ENCODE peak calls at places on chromosomes 13 and 19, in four cellular contexts. Z, O, J and Q are unnamed samples.

GRCh38 chr19:2841858-2842574 is 741 bp downstream of the ZNF555 start:
- DNase-seq in Z (no peak), O (no peak), J (no peak), Q (no peak)

GRCh38 chr19:50516859-50517703 is 3.4 kb upstream of the ASPDH start:
- DNase-seq in Z (no peak), O (no peak), J (no peak), Q (no peak)

GRCh38 chr19:37966211-37967072 is 59.4 kb downstream of the SIPA1L3 start:
- DNase-seq in Z (peak; percentile 82), O (no peak), J (no peak), Q (no peak)

GRCh38 chr13:23433171-23434153 is at the start of gene SACS:
- DNase-seq in Z (no peak), O (no peak), J (peak; percentile 26), Q (no peak)

GRCh38 chr13:59643239-59643865 is 520.4 kb downstream of the DIAPH3 start:
- DNase-seq in Z (no peak), O (no peak), J (no peak), Q (no peak)

GRCh38 chr19:45827459-45828093 is 12.5 kb upstream of the RSPH6A start:
- DNase-seq in Z (no peak), O (no peak), J (no peak), Q (no peak)

GRCh38 chr19:12766051-12766521 is 9.3 kb downstream of the HOOK2 start:
- DNase-seq in Z (peak; percentile 97), O (peak; percentile 83), J (peak; percentile 84), Q (peak; percentile 61)

GRCh38 chr19:33904681-33905080 is 108.0 kb downstream of the KCTD15 start:
- DNase-seq in Z (no peak), O (no peak), J (peak; percentile 31), Q (no peak)

GRCh38 chr19:4066682-4067395 is at the start of gene ZBTB7A:
- DNase-seq in Z (peak; percentile 97), O (peak; percentile 87), J (peak; percentile 83), Q (peak; percentile 85)

GRCh38 chr19:58518261-58519086 is 1.1 kb downstream of the ZBTB45 start:
- DNase-seq in Z (no peak), O (no peak), J (no peak), Q (no peak)

GRCh38 chr13:43942301-43942700 is 62.6 kb downstream of the LACC1 start:
- DNase-seq in Z (no peak), O (no peak), J (no peak), Q (no peak)

GRCh38 chr13:43058318-43058674 is 34.9 kb downstream of the DNAJC15 start:
- DNase-seq in Z (no peak), O (no peak), J (peak; percentile 82), Q (no peak)

GRCh38 chr13:43786766-43787517 is at the start of gene ENOX1:
- DNase-seq in Z (peak; percentile 85), O (peak; percentile 44), J (peak; percentile 54), Q (no peak)

GRCh38 chr19:30069535-30070197 is 127.6 kb downstream of the URI1 start:
- DNase-seq in Z (peak; percentile 56), O (no peak), J (no peak), Q (no peak)

GRCh38 chr13:101474419-101474957 is 22.0 kb downstream of the ITGBL1 start:
- DNase-seq in Z (no peak), O (no peak), J (peak; percentile 58), Q (no peak)

GRCh38 chr19:12975221-12975756 is 5.9 kb downstream of the DAND5 start:
- DNase-seq in Z (no peak), O (no peak), J (no peak), Q (no peak)

DNA sequence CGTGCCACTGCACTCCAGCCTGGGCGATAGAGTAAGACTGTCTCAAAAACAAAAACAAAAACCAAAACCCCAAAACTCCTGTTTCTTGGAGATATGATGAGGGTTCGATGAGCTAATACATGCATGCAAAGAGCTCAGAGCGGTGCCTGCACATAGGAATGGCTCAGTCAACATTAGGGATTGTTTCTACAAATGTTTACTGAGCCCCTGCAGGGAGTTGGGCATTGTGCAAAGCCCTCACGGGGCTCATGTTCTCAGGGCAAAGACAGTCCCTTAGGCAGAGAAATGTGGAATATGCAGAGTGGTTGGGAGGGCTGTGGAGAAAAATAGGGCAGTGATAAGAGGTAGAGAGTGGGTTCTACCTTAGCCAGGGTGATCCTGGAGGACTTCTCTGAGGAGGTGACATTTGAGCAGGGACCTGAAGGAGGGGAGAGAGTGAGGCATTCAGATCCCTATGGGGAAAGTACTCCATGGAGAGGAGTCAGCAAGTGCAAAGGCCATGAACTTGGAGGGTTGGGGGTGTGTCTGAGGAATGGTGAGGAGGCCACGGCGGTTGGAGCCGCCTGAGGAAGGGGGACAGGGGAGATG is 1.5 kb upstream of the EHD2 start:
- DNase-seq in Z (no peak), O (no peak), J (no peak), Q (no peak)
- H3K4me3 ChIP-seq in Z (no peak overlapping the region), O (no peak overlapping the region), J (no peak overlapping the region), Q (no peak overlapping the region)

GRCh38 chr19:43780706-43781525 is at the start of gene KCNN4:
- DNase-seq in Z (no peak), O (peak; percentile 54), J (peak; percentile 84), Q (peak; percentile 45)
- H3K4me3 ChIP-seq in Z (no peak within 1 kb of the TSS), O (peak within 1 kb of the TSS; percentile 31), J (peak within 1 kb of the TSS; percentile 50), Q (peak within 1 kb of the TSS; percentile 65)

DNA sequence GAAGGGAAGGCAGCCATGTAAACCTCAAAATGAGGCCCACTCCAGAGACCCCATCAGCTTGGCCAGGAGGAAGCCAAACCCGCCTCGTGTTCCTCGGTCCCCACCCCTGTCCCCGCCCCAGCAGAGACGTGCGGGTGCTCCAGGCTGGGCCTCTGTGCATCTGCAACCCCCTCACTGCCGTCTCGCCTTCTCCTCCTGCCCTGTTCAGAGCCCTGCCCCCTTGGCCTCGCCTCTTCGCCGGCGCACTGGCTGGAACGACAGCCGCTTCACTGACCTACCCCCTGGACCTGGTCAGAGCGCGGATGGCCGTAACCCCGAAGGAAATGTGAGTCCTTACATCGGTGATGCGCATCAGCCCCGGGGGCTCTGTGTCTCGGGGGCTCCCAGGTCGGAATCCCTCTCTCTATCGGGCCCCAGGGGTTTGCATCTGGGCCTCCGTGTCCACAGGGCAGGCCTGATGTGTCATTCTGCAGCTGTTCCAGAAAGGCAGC is 32.2 kb downstream of the TMEM161A start:
- DNase-seq in Z (no peak), O (no peak), J (no peak), Q (no peak)
- H3K4me3 ChIP-seq in Z (no peak overlapping the region), O (peak overlapping the region; percentile 7), J (peak overlapping the region; percentile 47), Q (no peak overlapping the region)

GRCh38 chr13:74037762-74038161 is 96.4 kb downstream of the KLF12 start:
- DNase-seq in Z (no peak), O (no peak), J (no peak), Q (no peak)

GRCh38 chr13:74036373-74036772 is 97.8 kb downstream of the KLF12 start:
- DNase-seq in Z (no peak), O (no peak), J (no peak), Q (no peak)

GRCh38 chr13:74027161-74027779 is 106.9 kb downstream of the KLF12 start:
- DNase-seq in Z (no peak), O (no peak), J (no peak), Q (no peak)

GRCh38 chr13:74035881-74036280 is 98.3 kb downstream of the KLF12 start:
- DNase-seq in Z (no peak), O (no peak), J (no peak), Q (no peak)

GRCh38 chr13:74032325-74032724 is 101.9 kb downstream of the KLF12 start:
- DNase-seq in Z (no peak), O (no peak), J (no peak), Q (no peak)
- H3K4me3 ChIP-seq in Z (no peak overlapping the region), O (no peak overlapping the region), J (no peak overlapping the region), Q (no peak overlapping the region)

GRCh38 chr19:41535029-41535622 is 40.8 kb upstream of the CEACAM21 start:
- DNase-seq in Z (no peak), O (no peak), J (no peak), Q (no peak)
- H3K4me3 ChIP-seq in Z (no peak overlapping the region), O (no peak overlapping the region), J (no peak overlapping the region), Q (peak overlapping the region; percentile 21)

GRCh38 chr13:27919934-27920676 is at the start of gene PDX1:
- DNase-seq in Z (peak; percentile 77), O (no peak), J (no peak), Q (no peak)
- H3K4me3 ChIP-seq in Z (peak within 1 kb of the TSS; percentile 13), O (peak within 1 kb of the TSS; percentile 24), J (peak within 1 kb of the TSS; percentile 55), Q (no peak within 1 kb of the TSS)

DNA sequence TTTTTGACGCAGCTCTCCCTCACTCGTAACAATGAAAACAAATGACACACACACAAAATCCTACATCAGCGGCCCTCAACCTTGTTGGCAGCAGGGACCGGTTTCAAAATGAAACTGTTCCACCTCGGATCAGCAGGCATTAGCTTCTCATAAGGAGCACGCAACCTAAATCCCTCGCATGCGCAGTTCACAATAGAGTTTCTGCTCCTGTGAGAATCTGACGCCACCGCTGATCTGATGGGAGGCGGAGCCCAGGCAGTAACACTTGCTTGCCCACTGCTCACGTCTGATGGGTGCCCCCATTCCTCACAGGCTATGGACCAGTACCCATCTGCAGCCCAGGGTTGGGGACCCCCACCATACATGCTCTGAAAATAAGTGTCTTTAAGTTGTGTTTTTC is 43.4 kb downstream of the DHRS12 start:
- DNase-seq in Z (no peak), O (no peak), J (no peak), Q (no peak)
- H3K4me3 ChIP-seq in Z (no peak overlapping the region), O (no peak overlapping the region), J (no peak overlapping the region), Q (no peak overlapping the region)

DNA sequence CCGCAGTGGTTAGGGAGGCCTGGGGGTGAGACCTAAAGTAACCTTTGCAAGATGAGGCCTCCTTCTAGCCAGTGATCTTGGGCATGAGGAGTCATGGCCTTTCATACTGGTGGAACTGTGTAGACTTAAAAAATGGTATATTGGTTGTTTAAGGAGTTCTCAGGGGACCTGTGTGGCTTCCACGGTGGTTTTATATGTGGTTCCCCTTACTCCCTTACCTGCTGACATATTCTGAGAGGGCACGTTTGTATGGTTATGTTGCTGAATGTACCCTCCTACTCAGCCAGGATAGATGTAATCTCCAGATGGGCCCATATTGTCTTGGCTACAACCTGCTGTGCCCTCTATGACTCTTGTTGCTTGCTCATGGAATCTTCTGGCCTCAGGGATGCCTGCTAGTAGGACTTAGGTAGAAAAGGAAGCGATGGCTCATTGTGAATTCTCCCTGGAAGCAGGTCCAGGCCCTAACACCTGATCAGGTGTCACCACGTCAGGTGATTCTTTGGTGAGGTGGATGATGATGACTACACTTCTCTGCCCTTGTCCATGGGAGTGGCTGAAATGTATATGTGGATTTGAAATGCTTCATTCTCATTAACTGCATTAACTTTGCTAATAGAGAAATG is 1.8 kb downstream of the ZNF460 start:
- DNase-seq in Z (no peak), O (no peak), J (no peak), Q (no peak)
- H3K4me3 ChIP-seq in Z (no peak overlapping the region), O (peak overlapping the region; percentile 96), J (peak overlapping the region; percentile 71), Q (peak overlapping the region; percentile 1)

GRCh38 chr13:51825681-51826254 is 19.2 kb downstream of the TMEM272 start:
- DNase-seq in Z (no peak), O (no peak), J (no peak), Q (no peak)

GRCh38 chr13:51823861-51824260 is 19.9 kb upstream of the DHRS12 start:
- DNase-seq in Z (no peak), O (no peak), J (no peak), Q (no peak)

GRCh38 chr13:51823351-51823750 is 19.4 kb upstream of the DHRS12 start:
- DNase-seq in Z (no peak), O (no peak), J (no peak), Q (no peak)

GRCh38 chr13:51826606-51827005 is 18.4 kb downstream of the TMEM272 start:
- DNase-seq in Z (no peak), O (no peak), J (no peak), Q (no peak)

GRCh38 chr13:51825165-51825592 is 19.8 kb downstream of the TMEM272 start:
- DNase-seq in Z (no peak), O (no peak), J (no peak), Q (no peak)
- H3K4me3 ChIP-seq in Z (no peak overlapping the region), O (no peak overlapping the region), J (no peak overlapping the region), Q (peak overlapping the region; percentile 78)